ENCODE peak calls at places on chromosomes 4 and X, in seven cellular contexts. M is B cell; B is stimulated activated CD4-positive, alpha-beta T cell treated with anti-CD3 and anti-CD28 coated beads, Interleukin-4, amount 100 ng/mL, for 48 hours; L is LoVo; A is activated CD8-positive, alpha-beta memory T cell treated with anti-CD3 and anti-CD28 coated beads for 1 hour; V is EH; T is NCI-H345. E is an unnamed sample.

GRCh38 chrX:24231169-24231568 is 81.6 kb downstream of the ZFX start:
- DNase-seq in M (no peak), B (no peak), L (no peak), A (no peak), V (peak), T (no peak), E (peak)

GRCh38 chr4:86596802-86597201 is 2.7 kb downstream of the PTPN13 start:
- DNase-seq in M (no peak), B (no peak), L (no peak), A (no peak), V (peak), T (no peak), E (no peak)

GRCh38 chr4:151098191-151098590 is 1.2 kb upstream of the RPS3A start:
- DNase-seq in M (peak), B (no peak), L (no peak), A (no peak), V (no peak), T (no peak), E (no peak)

GRCh38 chrX:20252392-20253231 is 14.1 kb downstream of the RPS6KA3 start:
- DNase-seq in M (no peak), B (peak), L (peak), A (no peak), V (peak), T (no peak), E (no peak)

GRCh38 chrX:65522739-65523372 is 11.7 kb downstream of the LAS1L start:
- DNase-seq in M (no peak), B (no peak), L (no peak), A (no peak), V (peak), T (no peak), E (no peak)

GRCh38 chrX:151973851-151974335 is 583 bp downstream of the GABRE start:
- DNase-seq in M (no peak), B (no peak), L (peak), A (no peak), V (peak), T (no peak), E (no peak)

GRCh38 chrX:154721155-154721554 is 29.7 kb downstream of the GAB3 start:
- DNase-seq in M (no peak), B (no peak), L (no peak), A (no peak), V (no peak), T (no peak), E (no peak)

GRCh38 chr4:143377635-143378099 is 41.0 kb downstream of the GAB1 start:
- DNase-seq in M (no peak), B (no peak), L (no peak), A (no peak), V (no peak), T (no peak), E (no peak)

GRCh38 chr4:165325732-165326512 is 1.5 kb upstream of the MSMO1 start:
- DNase-seq in M (no peak), B (no peak), L (peak), A (no peak), V (peak), T (no peak), E (peak)

GRCh38 chr4:184201179-184201578 is 16.5 kb downstream of the ENPP6 start:
- DNase-seq in M (no peak), B (no peak), L (no peak), A (no peak), V (no peak), T (no peak), E (no peak)

GRCh38 chr4:156137971-156138581 is 184.4 kb upstream of the CTSO start:
- DNase-seq in M (no peak), B (no peak), L (no peak), A (no peak), V (no peak), T (peak), E (no peak)

GRCh38 chrX:7233632-7234406 is 85.9 kb upstream of the PUDP start:
- DNase-seq in M (no peak), B (no peak), L (no peak), A (no peak), V (peak), T (no peak), E (no peak)

GRCh38 chr4:114922582-114922912 is 190.9 kb downstream of the NDST4 start:
- DNase-seq in M (no peak), B (no peak), L (no peak), A (no peak), V (no peak), T (no peak), E (no peak)

GRCh38 chrX:10160221-10160620 is 3.4 kb downstream of the CLCN4 start:
- DNase-seq in M (no peak), B (no peak), L (no peak), A (no peak), V (no peak), T (no peak), E (no peak)

GRCh38 chrX:15350329-15350996 is 15.1 kb upstream of the PIGA start:
- DNase-seq in M (no peak), B (no peak), L (no peak), A (no peak), V (no peak), T (no peak), E (no peak)

GRCh38 chr4:4356106-4357041 is 30.5 kb upstream of the NSG1 start:
- DNase-seq in M (no peak), B (no peak), L (no peak), A (no peak), V (no peak), T (no peak), E (no peak)

GRCh38 chr4:108336076-108336475 is 167.3 kb upstream of the LEF1 start:
- DNase-seq in M (no peak), B (no peak), L (no peak), A (no peak), V (peak), T (no peak), E (no peak)

GRCh38 chrX:154486052-154486395 is 391 bp downstream of the UBL4A start:
- DNase-seq in M (peak), B (no peak), L (no peak), A (no peak), V (peak), T (no peak), E (no peak)

GRCh38 chr4:6201580-6202091 is 1.3 kb upstream of the JAKMIP1 start:
- DNase-seq in M (no peak), B (no peak), L (no peak), A (no peak), V (no peak), T (no peak), E (no peak)

GRCh38 chr4:72358483-72358882 is 210.5 kb downstream of the ADAMTS3 start:
- DNase-seq in M (no peak), B (no peak), L (no peak), A (no peak), V (no peak), T (no peak), E (no peak)

E was measured in AG09319.